ENCODE peak calls at places on chromosomes 11 and 22, in six cellular contexts. X, M, A, T, U and R are unnamed samples.
A peak's percentile ranks its signal among the peaks of the same experiment; 100 is the strongest.

GRCh38 chr22:16962501-16962900 is 45.5 kb downstream of the GAB4 start:
- DNase-seq in X (no peak), M (no peak), A (no peak), T (no peak), U (no peak), R (no peak)

GRCh38 chr11:128931661-128932060 is 11.0 kb downstream of the TP53AIP1 start:
- DNase-seq in X (no peak), M (no peak), A (no peak), T (no peak), U (no peak), R (no peak)

GRCh38 chr11:616320-617220 is 820 bp upstream of the IRF7 start:
- DNase-seq in X (no peak), M (peak; percentile 45), A (no peak), T (no peak), U (no peak), R (no peak)

GRCh38 chr11:128593281-128593680 is 5.9 kb upstream of the ETS1 start:
- DNase-seq in X (no peak), M (no peak), A (no peak), T (no peak), U (no peak), R (no peak)

GRCh38 chr22:27626675-27627443 is 174.7 kb downstream of the MN1 start:
- DNase-seq in X (no peak), M (no peak), A (no peak), T (no peak), U (no peak), R (no peak)

GRCh38 chr11:37532271-37532670 is 934.2 kb upstream of the RAG2 start:
- DNase-seq in X (no peak), M (no peak), A (no peak), T (no peak), U (no peak), R (no peak)

GRCh38 chr11:65130631-65131416 is 3.5 kb downstream of the SYVN1 start:
- DNase-seq in X (no peak), M (no peak), A (no peak), T (no peak), U (no peak), R (no peak)

GRCh38 chr11:64150481-64151239 is 15.3 kb downstream of the MACROD1 start:
- DNase-seq in X (no peak), M (no peak), A (no peak), T (no peak), U (peak; percentile 70), R (no peak)

GRCh38 chr11:8033312-8033715 is 46.2 kb downstream of the EIF3F start:
- DNase-seq in X (peak; percentile 43), M (peak; percentile 88), A (peak; percentile 82), T (peak; percentile 72), U (peak; percentile 81), R (peak; percentile 45)

GRCh38 chr11:4697583-4697982 is at the start of gene OR51E2:
- DNase-seq in X (no peak), M (no peak), A (no peak), T (peak; percentile 19), U (no peak), R (no peak)

GRCh38 chr22:23564276-23564675 is 15.8 kb downstream of the IGLL1 start:
- DNase-seq in X (no peak), M (no peak), A (no peak), T (no peak), U (no peak), R (no peak)

GRCh38 chr11:75103380-75104026 is 6.8 kb upstream of the OR2AT4 start:
- DNase-seq in X (no peak), M (no peak), A (no peak), T (no peak), U (no peak), R (no peak)

GRCh38 chr11:12123177-12123576 is 12.8 kb downstream of the MICAL2 start:
- DNase-seq in X (no peak), M (no peak), A (no peak), T (no peak), U (no peak), R (no peak)

GRCh38 chr11:105870521-105871113 is 151.4 kb downstream of the MSANTD4 start:
- DNase-seq in X (no peak), M (no peak), A (no peak), T (no peak), U (no peak), R (no peak)

GRCh38 chr11:70567680-70568503 is 169.6 kb downstream of the CTTN start:
- DNase-seq in X (no peak), M (no peak), A (no peak), T (peak; percentile 74), U (no peak), R (no peak)

GRCh38 chr11:18368236-18368635 is 26.1 kb upstream of the LDHA start:
- DNase-seq in X (no peak), M (no peak), A (no peak), T (no peak), U (no peak), R (no peak)

GRCh38 chr11:107931206-107931605 is 3.0 kb downstream of the RAB39A start:
- DNase-seq in X (no peak), M (no peak), A (no peak), T (no peak), U (no peak), R (peak; percentile 32)

GRCh38 chr11:67392182-67392715 is 463 bp downstream of the RAD9A start:
- DNase-seq in X (no peak), M (no peak), A (no peak), T (no peak), U (no peak), R (no peak)

GRCh38 chr11:122741613-122742012 is 86.1 kb downstream of the UBASH3B start:
- DNase-seq in X (no peak), M (no peak), A (no peak), T (peak; percentile 35), U (no peak), R (no peak)

GRCh38 chr11:68615657-68616056 is 68.7 kb upstream of the GAL start:
- DNase-seq in X (no peak), M (no peak), A (no peak), T (no peak), U (no peak), R (no peak)
- TF ChIP-seq POLR2AphosphoS5 in X (no peak), M (no peak), A (no peak), T (no peak), U (no peak), R (no peak)

GRCh38 chr11:95154514-95154913 is 64.9 kb downstream of the ENDOD1 start:
- DNase-seq in X (peak; percentile 41), M (peak; percentile 65), A (peak; percentile 39), T (peak; percentile 62), U (peak; percentile 38), R (no peak)

GRCh38 chr11:95150977-95151684 is 61.5 kb downstream of the ENDOD1 start:
- DNase-seq in X (peak; percentile 92), M (peak; percentile 91), A (peak; percentile 76), T (peak; percentile 95), U (peak; percentile 91), R (peak; percentile 86)

GRCh38 chr11:95155385-95155784 is 65.7 kb downstream of the ENDOD1 start:
- DNase-seq in X (no peak), M (no peak), A (no peak), T (no peak), U (no peak), R (no peak)

GRCh38 chr11:95153857-95154246 is 64.2 kb downstream of the ENDOD1 start:
- DNase-seq in X (no peak), M (no peak), A (no peak), T (no peak), U (no peak), R (no peak)

GRCh38 chr11:95152878-95153856 is 63.5 kb downstream of the ENDOD1 start:
- DNase-seq in X (no peak), M (no peak), A (no peak), T (no peak), U (no peak), R (no peak)
- TF ChIP-seq POLR2AphosphoS5 in X (no peak), M (no peak), A (no peak), T (no peak), U (no peak), R (no peak)

GRCh38 chr11:2464451-2465165 is 19.8 kb downstream of the KCNQ1 start:
- DNase-seq in X (no peak), M (no peak), A (no peak), T (no peak), U (peak; percentile 23), R (no peak)

GRCh38 chr11:2463766-2464277 is 19.0 kb downstream of the KCNQ1 start:
- DNase-seq in X (no peak), M (peak; percentile 41), A (no peak), T (no peak), U (peak; percentile 70), R (no peak)

GRCh38 chr11:2462092-2462985 is 17.5 kb downstream of the KCNQ1 start:
- DNase-seq in X (no peak), M (no peak), A (no peak), T (no peak), U (peak; percentile 22), R (no peak)

GRCh38 chr11:2461253-2462091 is 16.7 kb downstream of the KCNQ1 start:
- DNase-seq in X (no peak), M (no peak), A (no peak), T (no peak), U (peak; percentile 50), R (no peak)

DNA sequence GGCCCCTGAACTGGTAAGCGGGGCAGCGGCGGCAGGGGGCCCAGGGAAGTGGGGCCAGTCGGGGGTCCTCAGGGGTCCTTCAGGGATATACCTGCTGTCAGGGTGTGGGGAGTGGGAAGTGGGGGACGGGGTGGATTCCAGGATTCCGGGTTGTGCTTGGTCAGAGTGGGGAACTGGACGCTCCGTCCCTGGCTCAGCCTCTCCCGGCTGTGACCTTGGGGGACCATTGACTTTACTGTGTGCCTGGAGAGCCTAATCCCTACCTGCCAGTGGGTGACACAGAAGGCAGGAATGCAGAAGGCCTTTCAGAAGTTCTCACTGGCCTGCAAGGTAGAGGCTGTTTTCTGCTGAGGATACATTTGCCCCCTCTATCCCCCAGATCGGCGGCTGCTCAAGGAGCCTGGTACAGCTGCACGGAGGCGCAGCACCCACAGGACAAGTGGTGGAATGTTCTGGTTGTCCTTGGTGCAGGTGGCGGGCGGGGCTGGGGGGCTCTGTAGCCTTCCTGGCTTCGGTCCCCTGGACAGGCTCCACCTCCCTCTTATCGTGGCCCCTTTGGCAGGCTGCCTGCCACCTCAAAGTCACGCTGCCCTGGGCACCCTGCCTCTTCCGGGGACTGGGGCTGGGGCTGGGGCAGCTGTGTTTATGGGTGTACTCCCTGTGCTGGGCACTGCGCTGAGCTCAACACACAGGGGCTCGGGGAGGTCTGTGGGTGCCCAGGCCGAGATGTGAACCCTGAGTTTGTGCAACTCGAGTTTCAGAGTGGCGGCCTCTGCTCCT is 18.4 kb downstream of the KCNQ1 start:
- DNase-seq in X (peak; percentile 45), M (no peak), A (no peak), T (peak; percentile 87), U (peak; percentile 96), R (no peak)
- TF ChIP-seq POLR2AphosphoS5 in X (no peak), M (no peak), A (no peak), T (peak; percentile 24), U (peak; percentile 68), R (no peak)

GRCh38 chr11:19962795-19963163 is 197.5 kb downstream of the DBX1 start:
- DNase-seq in X (no peak), M (no peak), A (no peak), T (no peak), U (no peak), R (no peak)
- TF ChIP-seq POLR2AphosphoS5 in X (no peak), M (no peak), A (no peak), T (no peak), U (no peak), R (no peak)

GRCh38 chr22:42688241-42688913 is 32.3 kb downstream of the A4GALT start:
- DNase-seq in X (no peak), M (no peak), A (no peak), T (peak; percentile 78), U (peak; percentile 85), R (no peak)
- TF ChIP-seq POLR2AphosphoS5 in X (no peak), M (no peak), A (no peak), T (peak; percentile 79), U (peak; percentile 91), R (no peak)